ENCODE peak calls at places on chromosome 20, in four cellular contexts. A, D, O and Y are unnamed samples.

GRCh38 chr20:13251556-13251955 is 30.5 kb downstream of the ISM1 start:
- DNase-seq in A (no peak), D (no peak), O (no peak), Y (no peak)

GRCh38 chr20:47142782-47143170 is 213.7 kb downstream of the ZMYND8 start:
- DNase-seq in A (no peak), D (no peak), O (no peak), Y (no peak)

GRCh38 chr20:54356726-54357235 is 118.6 kb upstream of the DOK5 start:
- DNase-seq in A (no peak), D (no peak), O (no peak), Y (no peak)

GRCh38 chr20:59004763-59005522 is 2.1 kb downstream of the CTSZ start:
- DNase-seq in A (peak), D (no peak), O (no peak), Y (no peak)

GRCh38 chr20:13739726-13740649 is 44.7 kb downstream of the ESF1 start:
- DNase-seq in A (no peak), D (no peak), O (no peak), Y (no peak)

GRCh38 chr20:50618537-50618936 is 72.8 kb downstream of the RIPOR3 start:
- DNase-seq in A (no peak), D (no peak), O (no peak), Y (no peak)

GRCh38 chr20:10672579-10673127 is 1.1 kb downstream of the JAG1 start:
- DNase-seq in A (peak), D (peak), O (no peak), Y (peak)

GRCh38 chr20:35200255-35200654 is 26.2 kb upstream of the MMP24 start:
- DNase-seq in A (no peak), D (peak), O (peak), Y (peak)

GRCh38 chr20:54173653-54174451 is at the start of gene CYP24A1:
- DNase-seq in A (peak), D (peak), O (no peak), Y (no peak)

GRCh38 chr20:19888269-19888669 is 128.9 kb upstream of the NAA20 start:
- DNase-seq in A (no peak), D (no peak), O (no peak), Y (no peak)

GRCh38 chr20:60108397-60108796 is 150.2 kb downstream of the CDH26 start:
- DNase-seq in A (no peak), D (no peak), O (peak), Y (peak)

GRCh38 chr20:40279390-40279789 is 409.6 kb downstream of the MAFB start:
- DNase-seq in A (peak), D (no peak), O (peak), Y (peak)

GRCh38 chr20:23880426-23880825 is 878 bp upstream of the CST5 start:
- DNase-seq in A (no peak), D (no peak), O (no peak), Y (no peak)

GRCh38 chr20:6040540-6040939 is 13.3 kb downstream of the LRRN4 start:
- DNase-seq in A (no peak), D (no peak), O (no peak), Y (no peak)

GRCh38 chr20:12207875-12208274 is 290.2 kb downstream of the BTBD3 start:
- DNase-seq in A (peak), D (peak), O (peak), Y (no peak)

GRCh38 chr20:16612708-16613107 is 39.5 kb upstream of the KIF16B start:
- DNase-seq in A (no peak), D (no peak), O (no peak), Y (no peak)

GRCh38 chr20:38315290-38315966 is 11.5 kb downstream of the BPI start:
- DNase-seq in A (no peak), D (peak), O (peak), Y (peak)

GRCh38 chr20:32896521-32897280 is 38.0 kb downstream of the EFCAB8 start:
- DNase-seq in A (no peak), D (no peak), O (no peak), Y (no peak)

DNA sequence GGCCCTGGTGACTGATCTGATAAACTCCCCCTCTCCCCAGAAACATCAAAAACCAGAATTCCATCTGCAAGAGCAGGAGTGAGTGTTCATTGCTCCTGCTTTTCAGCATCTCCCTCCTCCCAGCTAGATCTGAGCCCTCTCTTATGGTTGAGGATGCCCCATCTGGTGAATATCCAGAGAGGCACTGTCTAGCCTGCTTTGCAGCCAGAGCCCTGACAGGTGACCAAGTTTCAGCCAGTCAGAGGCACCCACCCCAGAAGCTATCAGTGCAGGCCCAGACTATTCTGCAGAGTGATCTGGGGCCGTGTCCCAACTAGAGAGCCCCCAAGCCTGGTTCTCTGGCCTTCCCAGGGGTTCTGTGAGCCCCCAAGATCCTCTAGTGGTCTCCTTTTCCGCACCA is 6.4 kb upstream of the BMP7 start:
- DNase-seq in A (peak), D (no peak), O (no peak), Y (no peak)
- TF ChIP-seq CTCF in A (no peak), D (no peak), O (no peak), Y (no peak)

GRCh38 chr20:51757226-51757625 is 11.0 kb downstream of the ATP9A start:
- DNase-seq in A (no peak), D (no peak), O (no peak), Y (no peak)

GRCh38 chr20:51758978-51759544 is 9.1 kb downstream of the ATP9A start:
- DNase-seq in A (no peak), D (no peak), O (no peak), Y (no peak)

GRCh38 chr20:51759769-51760510 is 8.2 kb downstream of the ATP9A start:
- DNase-seq in A (no peak), D (no peak), O (no peak), Y (no peak)

GRCh38 chr20:51763965-51764602 is 4.1 kb downstream of the ATP9A start:
- DNase-seq in A (no peak), D (no peak), O (no peak), Y (no peak)

DNA sequence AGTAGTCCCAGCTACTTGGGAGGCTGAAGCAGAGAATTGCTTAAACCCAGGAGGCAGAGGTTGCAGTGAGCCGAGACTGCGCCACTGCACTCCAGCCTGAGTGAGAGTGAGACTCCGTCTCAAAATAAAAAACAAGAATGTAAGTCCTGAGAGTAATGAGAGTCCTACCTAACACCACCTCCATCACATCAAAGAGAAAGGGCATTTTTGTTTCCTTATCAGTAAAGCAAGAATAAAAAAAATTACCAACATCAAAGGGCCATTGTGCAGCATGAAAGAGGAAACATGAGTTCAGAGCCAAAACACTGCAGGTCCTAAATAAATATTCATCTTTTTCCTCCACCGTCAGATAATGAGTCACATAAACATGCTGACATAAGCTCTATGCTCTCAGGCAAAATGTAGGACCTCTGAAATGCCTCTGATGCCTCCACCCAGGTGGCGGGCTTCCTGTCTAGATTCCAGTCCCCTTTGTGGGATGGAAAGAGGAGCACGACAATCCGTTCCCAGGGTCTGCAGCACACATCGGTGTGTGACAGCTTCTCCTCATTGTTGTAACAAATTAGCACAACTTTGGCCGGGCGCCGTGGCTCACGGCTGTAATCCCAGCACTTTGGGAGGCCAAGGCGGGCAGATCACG is 7.2 kb downstream of the ATP9A start:
- DNase-seq in A (peak), D (peak), O (peak), Y (peak)
- TF ChIP-seq CTCF in A (no peak), D (no peak), O (no peak), Y (no peak)

GRCh38 chr20:48761023-48761785 is 66.6 kb downstream of the PREX1 start:
- DNase-seq in A (no peak), D (no peak), O (no peak), Y (no peak)

GRCh38 chr20:48766205-48766604 is 61.6 kb downstream of the PREX1 start:
- DNase-seq in A (no peak), D (no peak), O (no peak), Y (no peak)

GRCh38 chr20:48761914-48762313 is 65.9 kb downstream of the PREX1 start:
- DNase-seq in A (no peak), D (no peak), O (no peak), Y (no peak)

GRCh38 chr20:48765359-48765758 is 62.4 kb downstream of the PREX1 start:
- DNase-seq in A (no peak), D (no peak), O (no peak), Y (no peak)

DNA sequence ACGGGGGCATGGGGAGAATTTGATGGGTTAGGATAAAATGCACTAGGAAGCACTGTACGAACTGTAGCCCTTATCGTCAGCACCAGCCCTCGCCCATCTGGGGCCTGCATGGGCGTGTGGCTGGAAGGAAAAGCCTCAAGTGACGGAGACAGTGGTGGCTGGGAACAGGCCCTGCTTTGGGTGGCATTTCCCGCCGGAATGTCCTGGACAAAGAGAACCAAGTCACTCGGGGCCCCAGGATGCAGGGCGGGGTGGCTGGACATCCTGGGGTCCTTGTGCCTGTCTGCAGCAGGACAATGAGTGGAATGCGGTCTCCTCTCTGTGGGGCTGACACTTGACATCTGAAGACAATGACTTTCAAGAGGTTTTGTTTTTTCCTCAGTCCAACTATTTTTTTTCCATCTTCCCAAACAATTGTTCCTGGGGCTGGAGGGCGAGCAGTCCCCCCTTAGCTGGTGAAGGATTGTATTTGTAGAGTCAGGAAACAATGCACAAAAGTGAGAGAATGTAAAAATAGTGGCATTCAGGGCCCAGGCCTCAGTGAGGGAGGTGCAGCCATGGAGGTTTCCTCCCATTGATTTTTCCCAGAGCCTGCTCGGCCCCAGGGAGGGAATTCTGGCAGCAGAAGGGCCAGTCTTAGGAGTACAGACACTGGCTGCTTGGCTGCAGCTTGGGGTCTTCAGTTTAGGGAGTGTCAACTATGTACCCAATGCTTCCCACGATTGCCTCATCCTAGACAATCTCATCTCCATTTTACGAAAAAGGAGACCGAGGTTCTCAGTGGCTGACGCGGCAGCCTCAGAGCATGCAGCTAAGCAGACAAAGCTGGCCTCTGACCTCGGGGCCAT is 64.4 kb downstream of the PREX1 start:
- DNase-seq in A (no peak), D (no peak), O (no peak), Y (no peak)
- TF ChIP-seq CTCF in A (no peak), D (no peak), O (no peak), Y (no peak)

GRCh38 chr20:61598586-61598985 is 346.5 kb downstream of the CDH4 start:
- DNase-seq in A (no peak), D (no peak), O (no peak), Y (no peak)

GRCh38 chr20:61600061-61600460 is 348.0 kb downstream of the CDH4 start:
- DNase-seq in A (no peak), D (no peak), O (no peak), Y (no peak)

GRCh38 chr20:61597996-61598395 is 345.9 kb downstream of the CDH4 start:
- DNase-seq in A (no peak), D (no peak), O (no peak), Y (no peak)

GRCh38 chr20:61601361-61601760 is 349.3 kb downstream of the CDH4 start:
- DNase-seq in A (no peak), D (no peak), O (no peak), Y (no peak)

GRCh38 chr20:61599061-61599930 is 347.2 kb downstream of the CDH4 start:
- DNase-seq in A (peak), D (no peak), O (no peak), Y (no peak)
- TF ChIP-seq CTCF in A (peak), D (peak), O (peak), Y (peak)

DNA sequence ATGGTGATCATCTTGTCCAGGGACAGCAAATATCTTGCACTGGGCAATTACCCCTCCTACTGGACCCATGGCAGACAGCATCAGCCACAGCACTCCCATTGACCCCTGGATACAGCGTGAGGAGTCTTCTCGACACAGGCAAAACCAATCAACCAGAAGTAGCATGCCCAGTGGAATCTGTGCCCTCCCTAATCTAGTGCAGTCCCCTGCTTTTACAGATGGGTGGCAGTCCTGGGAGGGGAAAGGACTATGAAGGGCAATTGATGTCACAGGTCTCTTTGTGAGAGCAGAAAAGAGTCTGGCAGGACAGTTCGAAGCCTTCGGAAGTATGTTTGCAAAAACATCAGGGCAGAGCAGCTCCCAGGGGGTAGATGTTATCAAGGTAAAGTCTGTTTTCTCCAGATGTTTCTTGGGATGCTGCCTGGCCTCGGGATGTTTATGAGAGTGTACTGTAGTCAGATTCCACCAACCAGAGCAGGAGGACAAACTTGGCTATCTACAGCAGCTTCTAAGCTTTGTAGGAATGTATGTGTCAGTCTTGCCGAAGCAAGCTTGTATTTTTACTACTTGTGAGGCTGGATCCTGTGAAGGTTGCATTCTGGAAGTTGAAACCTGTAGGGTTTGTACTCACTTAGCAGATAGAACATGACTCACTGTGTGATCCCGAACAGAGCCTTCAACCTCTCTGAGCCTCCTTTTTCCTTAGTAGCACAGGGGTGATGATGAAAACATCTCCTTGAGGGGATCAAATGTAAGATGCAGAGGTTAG is 63.0 kb upstream of the MYL9 start:
- DNase-seq in A (no peak), D (no peak), O (peak), Y (peak)
- TF ChIP-seq CTCF in A (no peak), D (no peak), O (peak), Y (peak)

GRCh38 chr20:3964719-3965118 is 50.6 kb downstream of the RNF24 start:
- DNase-seq in A (no peak), D (no peak), O (no peak), Y (no peak)
- TF ChIP-seq CTCF in A (no peak), D (no peak), O (no peak), Y (no peak)

DNA sequence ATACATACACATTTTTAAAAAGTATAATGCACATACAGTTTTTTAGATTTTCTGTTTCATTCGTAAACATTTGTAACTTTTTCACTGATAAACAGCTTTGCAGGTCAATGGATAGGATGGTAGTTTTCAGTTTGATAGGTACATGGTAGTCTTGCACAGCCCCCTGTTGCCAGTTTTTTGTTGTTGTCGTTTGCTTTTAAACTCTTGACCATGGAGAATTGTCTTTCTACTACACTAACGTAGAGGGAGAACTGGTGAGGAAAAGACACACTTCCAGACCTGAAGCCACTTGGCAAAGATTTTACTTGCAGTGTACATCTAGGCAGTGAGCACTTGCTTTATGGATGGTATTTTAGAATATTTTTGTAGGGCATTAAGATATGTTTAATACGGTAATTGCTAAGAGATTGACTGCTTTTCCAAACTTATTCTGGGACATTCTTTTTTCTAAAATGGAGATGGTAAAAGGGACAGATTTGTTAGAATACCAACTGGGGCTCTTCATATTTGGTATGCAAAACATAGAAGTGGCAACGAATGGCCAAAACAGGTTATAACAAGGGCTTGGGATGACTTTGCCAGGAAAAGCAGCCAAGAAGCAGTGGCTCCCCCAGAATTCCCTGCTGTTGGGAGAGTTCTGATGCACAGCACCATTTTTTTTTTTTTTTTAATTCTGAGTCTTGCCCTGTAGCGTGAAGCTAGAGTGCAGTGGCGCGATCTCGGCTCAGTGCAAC is 1.5 kb downstream of the PYGB start:
- DNase-seq in A (no peak), D (peak), O (no peak), Y (no peak)
- TF ChIP-seq CTCF in A (no peak), D (no peak), O (peak), Y (no peak)

DNA sequence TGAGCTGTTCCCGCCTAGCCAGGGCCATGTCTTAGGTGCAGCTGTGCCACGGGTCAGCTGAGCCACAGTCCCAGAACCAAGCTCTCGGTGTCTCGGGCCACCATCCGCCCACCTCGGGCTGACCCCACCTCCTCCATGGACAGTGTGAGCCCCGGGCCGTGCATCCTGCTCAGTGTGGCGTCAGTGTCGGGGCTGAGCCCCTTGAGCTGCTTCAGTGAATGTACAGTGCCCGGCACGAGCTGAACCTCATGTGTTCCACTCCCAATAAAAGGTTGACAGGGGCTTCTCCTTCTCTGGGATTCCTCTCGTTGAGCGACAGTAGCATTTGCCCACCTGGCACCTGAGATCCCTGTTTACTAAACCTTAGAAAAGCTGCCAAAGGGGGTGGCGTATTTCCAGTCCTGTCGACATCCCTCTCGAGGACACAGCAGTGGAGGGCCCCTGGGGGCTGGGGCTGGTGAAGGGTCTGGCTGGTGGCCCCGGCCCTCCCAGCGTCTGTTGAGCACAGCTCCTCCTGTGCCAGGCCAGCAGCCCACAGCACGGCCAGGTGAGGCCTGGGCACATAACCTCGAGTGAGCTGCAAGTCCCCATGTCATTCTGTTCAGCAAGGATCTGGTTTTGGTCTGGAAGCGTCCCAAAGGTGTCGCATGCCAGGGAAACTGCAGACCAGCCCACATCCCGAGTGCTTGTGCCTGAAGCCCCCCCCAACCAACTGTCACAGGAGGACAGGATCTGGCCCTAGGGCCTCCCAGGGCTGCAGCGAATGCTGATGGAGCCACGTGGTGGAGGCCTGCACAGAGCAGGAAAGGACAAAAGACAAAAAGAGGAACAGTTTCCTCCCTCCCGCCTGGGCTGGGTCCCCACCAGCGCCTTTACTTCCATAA is 21.2 kb upstream of the PYGB start:
- DNase-seq in A (no peak), D (peak), O (no peak), Y (no peak)
- TF ChIP-seq CTCF in A (no peak), D (no peak), O (no peak), Y (no peak)